ENCODE peak calls at places on chromosomes 2 and 18, in four cellular contexts. S is HFFc6, E is progenitor cell of endocrine pancreas, M is heart left ventricle. R is an unnamed sample.

GRCh38 chr18:7317804-7318231 is 86.9 kb downstream of the LRRC30 start:
- DNase-seq in S (no peak), E (no peak), M (no peak), R (no peak)

GRCh38 chr2:86249843-86250402 is 50.7 kb downstream of the MRPL35 start:
- DNase-seq in S (peak), E (no peak), M (no peak), R (no peak)

GRCh38 chr2:10424051-10424450 is 24.1 kb downstream of the ODC1 start:
- DNase-seq in S (peak), E (no peak), M (no peak), R (no peak)

GRCh38 chr2:69616755-69617154 is 26.8 kb downstream of the AAK1 start:
- DNase-seq in S (no peak), E (no peak), M (no peak), R (no peak)

GRCh38 chr2:20617081-20617575 is 33.8 kb downstream of the HS1BP3 start:
- DNase-seq in S (no peak), E (no peak), M (peak), R (no peak)

GRCh38 chr2:65186872-65187851 is 40.5 kb upstream of the ACTR2 start:
- DNase-seq in S (peak), E (peak), M (peak), R (peak)

GRCh38 chr2:18834341-18834740 is 245.0 kb upstream of the NT5C1B start:
- DNase-seq in S (peak), E (no peak), M (no peak), R (no peak)

GRCh38 chr2:163341426-163341825 is 394.4 kb downstream of the FIGN start:
- DNase-seq in S (no peak), E (no peak), M (no peak), R (no peak)

GRCh38 chr2:212970132-212970531 is 181.3 kb downstream of the IKZF2 start:
- DNase-seq in S (peak), E (no peak), M (no peak), R (no peak)

GRCh38 chr2:25029183-25029554 is 12.7 kb upstream of the EFR3B start:
- DNase-seq in S (no peak), E (no peak), M (no peak), R (no peak)

GRCh38 chr2:190714958-190715357 is 66.1 kb downstream of the NAB1 start:
- DNase-seq in S (peak), E (no peak), M (no peak), R (no peak)

GRCh38 chr2:136060401-136060940 is 57.5 kb downstream of the CXCR4 start:
- DNase-seq in S (no peak), E (no peak), M (no peak), R (no peak)

GRCh38 chr2:218291318-218291933 is 877 bp downstream of the TMBIM1 start:
- DNase-seq in S (peak), E (no peak), M (peak), R (no peak)

DNA sequence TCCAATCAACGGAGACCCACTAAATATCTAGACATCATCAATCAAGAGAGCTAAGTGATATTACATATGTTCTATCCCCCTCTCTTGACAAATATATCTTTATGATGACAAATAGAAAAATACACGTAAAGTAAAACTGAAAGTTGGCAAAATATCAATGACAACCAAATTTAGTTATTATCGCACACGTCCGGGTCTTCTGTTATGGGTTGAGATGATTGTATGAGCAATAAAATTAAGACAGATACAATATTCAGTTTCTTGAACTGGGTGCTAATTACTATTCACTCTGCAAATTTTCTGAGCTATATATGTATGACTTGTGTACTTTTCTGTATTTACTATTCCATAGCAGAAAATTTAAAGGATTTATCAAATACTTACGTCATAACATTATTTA is 44.2 kb downstream of the CD28 start:
- DNase-seq in S (no peak), E (no peak), M (no peak), R (no peak)
- TF ChIP-seq CTCF in S (no peak), E (no peak), M (no peak), R (no peak)

GRCh38 chr2:165778653-165779451 is 15.2 kb downstream of the GALNT3 start:
- DNase-seq in S (no peak), E (no peak), M (no peak), R (no peak)
- TF ChIP-seq CTCF in S (peak), E (peak), M (no peak), R (no peak)

GRCh38 chr2:151638188-151638933 is 95.9 kb downstream of the NEB start:
- DNase-seq in S (no peak), E (no peak), M (no peak), R (no peak)

GRCh38 chr2:151634726-151635467 is 99.4 kb downstream of the NEB start:
- DNase-seq in S (no peak), E (no peak), M (no peak), R (no peak)

GRCh38 chr2:151644580-151644979 is 89.7 kb downstream of the NEB start:
- DNase-seq in S (no peak), E (no peak), M (no peak), R (no peak)

GRCh38 chr2:151637284-151637781 is 96.9 kb downstream of the NEB start:
- DNase-seq in S (no peak), E (no peak), M (no peak), R (peak)

GRCh38 chr2:151640087-151640486 is 94.2 kb downstream of the NEB start:
- DNase-seq in S (no peak), E (no peak), M (no peak), R (no peak)
- TF ChIP-seq CTCF in S (no peak), E (peak), M (no peak), R (no peak)

GRCh38 chr2:26521054-26521912 is 43.4 kb upstream of the OTOF start:
- DNase-seq in S (no peak), E (no peak), M (no peak), R (no peak)
- TF ChIP-seq CTCF in S (peak), E (peak), M (peak), R (no peak)

GRCh38 chr2:235793163-235793752 is 299.4 kb downstream of the AGAP1 start:
- DNase-seq in S (peak), E (no peak), M (peak), R (no peak)
- TF ChIP-seq CTCF in S (peak), E (peak), M (peak), R (no peak)

R was measured in activated B cell treated with CpG ODN at 0.5 μM for 24 hours.